ENCODE peak calls at places on chromosomes 3 and 15, in ten cellular contexts. K is NCI-H345, T is NCI-H1694, R is MM.1S, Z is NCI-H2171, O is GM20000, A is astrocyte of the spinal cord, B is ovary, P is GM23338, V is iPS-NIHi11. U is an unnamed sample.

GRCh38 chr3:32794487-32795308 is 23.1 kb upstream of the TRIM71 start:
- DNase-seq in K (no peak), V (no peak), P (no peak), B (no peak), R (no peak), A (no peak), O (no peak), Z (no peak), T (no peak), U (no peak)

GRCh38 chr3:53131136-53131495 is 881 bp upstream of the RFT1 start:
- DNase-seq in P (no peak), R (no peak), A (no peak), V (no peak), O (no peak), T (no peak), B (no peak), Z (no peak), K (no peak), U (no peak)

GRCh38 chr3:109081746-109082510 is 36.0 kb downstream of the MORC1 start:
- DNase-seq in V (peak), T (no peak), Z (peak), K (no peak), P (peak), B (no peak), A (peak), O (peak), R (peak), U (peak)

GRCh38 chr15:91849749-91850161 is 3.8 kb upstream of the SLCO3A1 start:
- DNase-seq in O (no peak), K (no peak), B (no peak), T (peak), A (peak), Z (peak), P (peak), R (peak), V (peak), U (peak)

GRCh38 chr3:52028572-52028971 is 27.8 kb downstream of the DUSP7 start:
- DNase-seq in O (no peak), K (no peak), B (no peak), R (no peak), V (no peak), T (peak), A (no peak), P (no peak), Z (no peak), U (no peak)

GRCh38 chr3:161266731-161267150 is 45.6 kb downstream of the NMD3 start:
- DNase-seq in K (peak), P (no peak), Z (no peak), B (no peak), T (no peak), O (no peak), V (no peak), R (no peak), A (peak), U (peak)

GRCh38 chr15:42692997-42693396 is 43.9 kb downstream of the CDAN1 start:
- DNase-seq in Z (no peak), V (no peak), R (no peak), K (no peak), O (no peak), B (no peak), A (no peak), P (no peak), T (no peak), U (no peak)

GRCh38 chr15:90989040-90989768 is 5.1 kb downstream of the PRC1 start:
- DNase-seq in Z (no peak), T (no peak), O (no peak), R (no peak), P (no peak), B (no peak), V (no peak), K (no peak), A (no peak), U (no peak)

GRCh38 chr3:124246949-124247348 is 255.0 kb upstream of the ROPN1 start:
- DNase-seq in R (peak), B (no peak), K (peak), P (peak), A (no peak), O (peak), V (peak), T (peak), Z (no peak), U (peak)

GRCh38 chr3:184808021-184808420 is 3.9 kb upstream of the VPS8 start:
- DNase-seq in B (no peak), R (no peak), O (no peak), K (no peak), V (peak), Z (no peak), A (no peak), T (peak), P (peak), U (no peak)

GRCh38 chr3:181487236-181487978 is 224.3 kb upstream of the SOX2 start:
- DNase-seq in P (no peak), V (no peak), O (no peak), T (no peak), R (peak), A (no peak), B (no peak), K (peak), Z (peak), U (no peak)

GRCh38 chr3:43742935-43743334 is 52.2 kb downstream of the ABHD5 start:
- DNase-seq in T (no peak), Z (no peak), V (no peak), B (no peak), K (no peak), R (no peak), P (no peak), O (no peak), A (no peak), U (no peak)

GRCh38 chr3:179021119-179021903 is 50.3 kb downstream of the ZMAT3 start:
- DNase-seq in O (no peak), V (no peak), A (no peak), R (no peak), T (no peak), K (no peak), Z (no peak), P (no peak), B (no peak), U (no peak)

GRCh38 chr15:31346367-31347066 is 19.9 kb downstream of the KLF13 start:
- DNase-seq in A (no peak), T (no peak), O (peak), R (peak), K (no peak), B (no peak), Z (no peak), P (no peak), V (no peak), U (no peak)

GRCh38 chr3:18499256-18499655 is 74.1 kb upstream of the SATB1 start:
- DNase-seq in K (no peak), A (no peak), O (no peak), B (no peak), Z (no peak), P (no peak), T (no peak), R (no peak), V (no peak), U (no peak)

GRCh38 chr15:82146990-82147461 is 101.2 kb upstream of the MEX3B start:
- DNase-seq in R (no peak), Z (no peak), B (no peak), K (no peak), O (no peak), T (no peak), A (peak), P (no peak), V (no peak), U (peak)

GRCh38 chr3:70754314-70754713 is 441.9 kb upstream of the MDFIC2 start:
- DNase-seq in O (no peak), Z (no peak), P (no peak), R (no peak), T (no peak), B (no peak), A (no peak), V (no peak), K (no peak), U (peak)

GRCh38 chr3:8709287-8709686 is 24.3 kb upstream of the CAV3 start:
- DNase-seq in K (no peak), Z (no peak), T (no peak), A (no peak), B (no peak), P (no peak), V (peak), O (peak), R (no peak), U (no peak)

GRCh38 chr3:186825294-186825821 is 17.2 kb upstream of the ADIPOQ start:
- DNase-seq in A (peak), B (no peak), T (no peak), K (peak), P (peak), R (no peak), V (peak), Z (no peak), O (no peak), U (no peak)

GRCh38 chr3:124915254-124915653 is 19.3 kb downstream of the MUC13 start:
- DNase-seq in T (no peak), O (no peak), Z (no peak), B (no peak), A (no peak), R (no peak), K (no peak), V (no peak), P (no peak), U (no peak)

GRCh38 chr3:59764131-59764530 is 714.3 kb upstream of the CFAP20DC start:
- DNase-seq in O (no peak), B (no peak), P (no peak), A (no peak), K (no peak), V (no peak), R (no peak), Z (no peak), T (peak), U (no peak)

GRCh38 chr3:43998841-43999805 is 242.6 kb upstream of the TOPAZ1 start:
- DNase-seq in V (peak), K (peak), O (peak), Z (no peak), A (peak), P (peak), R (peak), B (no peak), T (peak), U (peak)

GRCh38 chr3:99355465-99355864 is 282.9 kb upstream of the COL8A1 start:
- DNase-seq in V (no peak), T (no peak), O (no peak), A (no peak), R (no peak), B (no peak), Z (no peak), K (no peak), P (no peak), U (peak)

GRCh38 chr3:69294014-69294771 is 91.7 kb downstream of the FRMD4B start:
- DNase-seq in B (peak), Z (peak), R (no peak), A (peak), O (no peak), K (no peak), V (no peak), T (no peak), P (no peak), U (peak)

GRCh38 chr15:42149493-42150245 is 6.8 kb downstream of the PLA2G4F start:
- DNase-seq in T (no peak), V (peak), R (no peak), O (no peak), B (no peak), P (peak), Z (no peak), A (no peak), K (no peak), U (no peak)

GRCh38 chr15:52997123-52997522 is 207.0 kb upstream of the ONECUT1 start:
- DNase-seq in B (no peak), T (no peak), R (no peak), P (no peak), K (no peak), O (no peak), V (no peak), Z (no peak), A (no peak), U (no peak)

GRCh38 chr3:33096103-33096868 is 660 bp downstream of the GLB1 start:
- DNase-seq in P (peak), R (peak), O (peak), A (peak), Z (no peak), V (peak), T (no peak), K (peak), B (peak), U (no peak)

GRCh38 chr3:58250093-58250707 is 12.6 kb downstream of the ABHD6 start:
- DNase-seq in B (peak), K (no peak), Z (no peak), R (no peak), O (no peak), T (no peak), P (no peak), A (no peak), V (no peak), U (no peak)

GRCh38 chr3:69425249-69425648 is 39.4 kb upstream of the FRMD4B start:
- DNase-seq in A (peak), V (peak), K (peak), Z (no peak), O (peak), R (peak), T (no peak), P (peak), B (no peak), U (peak)

GRCh38 chr3:125374501-125374995 is 577 bp downstream of the ZNF148 start:
- DNase-seq in T (no peak), R (peak), B (no peak), P (peak), K (no peak), A (peak), O (peak), Z (peak), V (peak), U (peak)

GRCh38 chr3:170355738-170356595 is 1.5 kb upstream of the SKIL start:
- DNase-seq in P (peak), Z (peak), O (peak), B (peak), K (no peak), R (peak), A (peak), T (peak), V (no peak), U (peak)

U was measured in HT1080.